ENCODE peak calls at places on chromosomes 6 and 20, in nine cellular contexts. E, J, Z, O, U, X, M, T and B are unnamed samples.

GRCh38 chr6:6811151-6812002 is 222.9 kb downstream of the LY86 start:
- DNase-seq in U (peak; percentile 73), Z (no peak), J (peak; percentile 33), M (peak; percentile 59), E (peak; percentile 69), X (peak; percentile 64), T (peak; percentile 11), O (peak; percentile 33), B (no peak)

GRCh38 chr20:4017051-4017702 is 1.8 kb upstream of the RNF24 start:
- DNase-seq in E (no peak), Z (no peak), X (no peak), O (no peak), J (no peak), U (no peak), T (no peak), M (no peak), B (no peak)

GRCh38 chr6:158793432-158793831 is 25.7 kb downstream of the EZR start:
- DNase-seq in U (peak; percentile 62), O (peak; percentile 3), J (peak; percentile 65), E (peak; percentile 50), M (no peak), X (peak; percentile 57), Z (no peak), T (no peak), B (no peak)

GRCh38 chr20:11777861-11778570 is 139.7 kb upstream of the BTBD3 start:
- DNase-seq in X (no peak), M (no peak), Z (no peak), E (peak; percentile 32), O (no peak), U (peak; percentile 51), T (no peak), J (peak; percentile 80), B (no peak)

GRCh38 chr20:51495921-51496545 is 46.5 kb downstream of the NFATC2 start:
- DNase-seq in U (no peak), T (no peak), E (no peak), M (no peak), J (peak; percentile 85), X (no peak), O (no peak), Z (no peak), B (no peak)

GRCh38 chr6:5968817-5969726 is 37.7 kb downstream of the NRN1 start:
- DNase-seq in U (peak; percentile 5), X (no peak), T (no peak), J (peak; percentile 67), O (no peak), M (peak; percentile 52), Z (peak; percentile 69), E (peak; percentile 46), B (no peak)

GRCh38 chr6:30810813-30811329 is 66.5 kb upstream of the IER3 start:
- DNase-seq in T (no peak), Z (no peak), J (no peak), E (no peak), U (no peak), M (no peak), O (no peak), X (peak; percentile 30), B (no peak)

GRCh38 chr20:57322476-57322875 is 7.1 kb upstream of the SPO11 start:
- DNase-seq in M (no peak), E (no peak), T (no peak), O (no peak), Z (no peak), J (no peak), X (no peak), U (no peak), B (no peak)

GRCh38 chr20:64166712-64167615 is 2.7 kb downstream of the MYT1 start:
- DNase-seq in E (no peak), M (no peak), T (no peak), J (no peak), Z (no peak), X (no peak), O (no peak), U (no peak), B (no peak)

GRCh38 chr6:6320901-6321300 is 439 bp upstream of the F13A1 start:
- DNase-seq in Z (no peak), U (no peak), O (no peak), J (peak; percentile 66), T (no peak), X (no peak), E (peak; percentile 17), M (no peak), B (no peak)

GRCh38 chr6:5095236-5095635 is 10.1 kb downstream of the PPP1R3G start:
- DNase-seq in X (peak; percentile 30), M (no peak), Z (no peak), O (no peak), U (no peak), E (peak; percentile 54), T (no peak), J (peak; percentile 40), B (no peak)

GRCh38 chr6:17064975-17065374 is 36.9 kb upstream of the STMND1 start:
- DNase-seq in J (no peak), T (no peak), E (no peak), U (no peak), M (no peak), Z (no peak), O (no peak), X (no peak), B (no peak)
- TF ChIP-seq CTCF in J (no peak), T (no peak), E (no peak), U (no peak), M (no peak), Z (no peak), O (no peak), X (no peak), B (no peak)

DNA sequence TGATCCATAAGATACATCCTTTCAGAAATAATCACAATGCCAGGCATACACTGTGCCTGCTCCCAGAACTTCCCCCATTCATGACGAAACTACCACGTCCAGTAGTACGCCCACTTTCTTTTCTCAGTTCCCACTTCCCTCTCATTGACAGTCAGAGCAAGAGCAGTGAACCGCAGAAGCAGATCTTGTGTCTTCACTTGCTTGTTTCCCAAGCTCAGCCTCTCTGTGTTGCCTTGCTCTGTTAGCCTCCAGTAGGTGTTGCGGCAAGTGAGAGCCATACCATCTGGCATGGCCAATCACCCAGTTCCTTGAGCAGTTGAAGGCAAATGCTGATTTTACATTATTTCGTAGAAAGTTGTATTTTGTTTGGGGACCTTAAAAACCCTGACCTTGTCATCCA is 11.7 kb downstream of the UST start:
- DNase-seq in E (no peak), J (no peak), M (peak; percentile 27), U (peak; percentile 23), O (no peak), T (no peak), Z (no peak), X (peak; percentile 89), B (no peak)
- TF ChIP-seq CTCF in E (no peak), J (no peak), M (no peak), U (no peak), O (no peak), T (no peak), Z (no peak), X (no peak), B (no peak)

GRCh38 chr6:117396228-117396627 is 29.5 kb downstream of the ROS1 start:
- DNase-seq in J (peak; percentile 9), M (no peak), Z (no peak), X (no peak), U (no peak), O (no peak), T (no peak), E (no peak), B (no peak)

GRCh38 chr6:117401799-117402198 is 23.9 kb downstream of the ROS1 start:
- DNase-seq in U (no peak), M (no peak), T (no peak), X (no peak), O (no peak), Z (no peak), E (no peak), J (no peak), B (no peak)

GRCh38 chr6:117397536-117398227 is 28.1 kb downstream of the ROS1 start:
- DNase-seq in T (peak; percentile 52), O (no peak), Z (no peak), U (peak; percentile 6), M (no peak), J (peak; percentile 47), X (no peak), E (no peak), B (no peak)

GRCh38 chr6:117399126-117399525 is 26.6 kb downstream of the ROS1 start:
- DNase-seq in J (no peak), E (no peak), Z (no peak), O (no peak), X (no peak), M (no peak), T (no peak), U (no peak), B (no peak)

GRCh38 chr6:117399924-117400323 is 25.8 kb downstream of the ROS1 start:
- DNase-seq in E (peak; percentile 18), X (no peak), Z (no peak), O (no peak), M (no peak), J (no peak), U (peak; percentile 20), T (no peak), B (no peak)
- TF ChIP-seq CTCF in E (peak; percentile 48), X (no peak), Z (no peak), O (no peak), M (no peak), J (peak; percentile 53), U (peak; percentile 42), T (peak; percentile 42), B (no peak)

GRCh38 chr20:33861458-33861857 is 50.3 kb downstream of the CHMP4B start:
- DNase-seq in U (no peak), X (no peak), Z (no peak), O (no peak), J (no peak), M (no peak), E (no peak), T (no peak), B (no peak)

GRCh38 chr20:33865761-33866160 is 54.6 kb downstream of the CHMP4B start:
- DNase-seq in M (no peak), X (no peak), Z (peak; percentile 10), T (no peak), U (no peak), E (no peak), O (no peak), J (no peak), B (no peak)

GRCh38 chr20:33864324-33864963 is 53.3 kb downstream of the CHMP4B start:
- DNase-seq in Z (no peak), O (no peak), J (no peak), E (no peak), M (no peak), U (no peak), X (no peak), T (no peak), B (no peak)

GRCh38 chr20:33863440-33864323 is 52.5 kb downstream of the CHMP4B start:
- DNase-seq in X (no peak), J (peak; percentile 15), T (no peak), Z (no peak), O (no peak), M (no peak), U (no peak), E (no peak), B (no peak)

DNA sequence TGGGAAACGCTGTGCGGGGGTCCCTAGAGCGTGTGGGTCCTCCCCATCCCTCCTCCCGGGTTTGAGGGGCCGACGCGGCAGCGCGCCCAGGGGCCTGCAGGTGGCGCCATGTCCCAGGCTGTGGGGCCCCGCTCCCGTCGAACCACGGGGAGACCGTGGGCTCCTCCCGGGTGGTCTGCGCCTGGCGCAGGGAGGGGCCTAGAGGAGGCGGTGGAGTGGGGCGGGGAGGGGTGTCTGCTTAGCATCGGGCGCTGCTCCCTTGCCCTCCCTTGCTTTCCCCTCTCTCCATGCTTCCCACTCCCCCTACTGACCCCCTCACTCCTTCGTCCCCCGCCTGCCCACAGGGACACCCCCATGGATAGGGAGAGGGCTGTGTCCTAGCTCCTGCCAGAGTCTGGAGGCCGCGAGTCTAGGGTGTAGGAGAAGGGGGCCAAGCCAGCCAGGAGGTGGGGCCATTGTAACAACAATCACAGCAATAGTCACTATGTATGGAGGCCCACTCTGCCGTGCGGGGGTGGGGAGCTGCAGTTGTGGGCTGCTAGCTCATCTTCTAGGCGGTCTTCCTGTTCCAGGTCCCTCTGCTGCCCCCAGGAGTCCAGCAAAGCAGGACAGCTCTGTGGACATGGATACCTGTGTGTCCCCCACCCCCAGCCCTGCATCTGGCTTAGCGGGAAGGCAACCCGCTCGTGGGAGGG is 51.7 kb downstream of the CHMP4B start:
- DNase-seq in E (peak; percentile 68), T (no peak), X (peak; percentile 69), Z (peak; percentile 65), J (peak; percentile 53), O (peak; percentile 36), M (peak; percentile 45), U (peak; percentile 87), B (no peak)
- TF ChIP-seq CTCF in E (peak; percentile 72), T (peak; percentile 76), X (peak; percentile 79), Z (peak; percentile 54), J (peak; percentile 68), O (peak; percentile 62), M (peak; percentile 49), U (peak; percentile 76), B (no peak)